ENCODE peak calls at places on chromosomes 13 and 19, in eight cellular contexts. E is tibial nerve, K is adrenal gland, A is stomach, F is IMR-90, H is Peyer's patch, B is uterus, L is heart left ventricle. X is an unnamed sample.
A peak's percentile ranks its signal among the peaks of the same experiment; 100 is the strongest.

GRCh38 chr13:46683879-46684278 is 113.1 kb downstream of the ESD start:
- DNase-seq in E (no peak), K (no peak), A (no peak), F (peak; percentile 46), H (no peak), B (no peak), L (no peak), X (no peak)

GRCh38 chr13:73835138-73835721 is 299.0 kb downstream of the KLF12 start:
- DNase-seq in E (no peak), K (no peak), A (no peak), F (peak; percentile 56), H (no peak), B (no peak), L (no peak), X (no peak)

GRCh38 chr13:112464720-112465119 is 88.6 kb downstream of the SPACA7 start:
- DNase-seq in E (no peak), K (no peak), A (no peak), F (no peak), H (no peak), B (no peak), L (no peak), X (no peak)

GRCh38 chr19:17304386-17305047 is 1.2 kb upstream of the MRPL34 start:
- DNase-seq in E (no peak), K (peak; percentile 54), A (no peak), F (no peak), H (no peak), B (peak; percentile 29), L (no peak), X (peak; percentile 63)

GRCh38 chr13:50006426-50007135 is 8.7 kb upstream of the KCNRG start:
- DNase-seq in E (no peak), K (no peak), A (no peak), F (peak; percentile 55), H (peak; percentile 64), B (no peak), L (no peak), X (no peak)

GRCh38 chr13:38900188-38900587 is 90.4 kb downstream of the STOML3 start:
- DNase-seq in E (no peak), K (no peak), A (no peak), F (no peak), H (no peak), B (no peak), L (no peak), X (no peak)

GRCh38 chr19:39765091-39766076 is 13.3 kb upstream of the LEUTX start:
- DNase-seq in E (peak; percentile 21), K (peak; percentile 41), A (peak; percentile 44), F (peak; percentile 41), H (peak; percentile 77), B (peak; percentile 18), L (peak; percentile 21), X (no peak)

GRCh38 chr19:44990966-44991365 is 10.3 kb upstream of the RELB start:
- DNase-seq in E (no peak), K (no peak), A (no peak), F (no peak), H (no peak), B (no peak), L (no peak), X (no peak)

DNA sequence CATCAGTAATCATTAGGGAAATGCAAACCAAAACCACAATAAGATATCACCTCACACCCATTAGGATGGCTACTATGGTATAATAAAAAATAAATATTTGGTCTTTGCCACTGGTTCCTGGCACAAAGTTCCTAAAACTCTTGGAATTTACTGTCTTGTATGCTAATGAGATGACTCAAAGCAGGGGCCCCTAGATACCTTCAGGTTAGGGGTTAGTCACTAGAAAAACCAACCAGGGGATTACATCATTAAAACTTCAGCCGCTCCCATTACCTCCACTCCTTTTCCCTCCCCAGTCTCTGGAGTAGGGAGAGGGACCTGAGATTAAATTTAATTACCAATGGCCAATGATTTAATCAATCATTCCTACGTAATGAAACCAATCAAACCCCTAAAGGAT is 49.6 kb downstream of the THSD1 start:
- DNase-seq in E (no peak), K (no peak), A (no peak), F (peak; percentile 57), H (no peak), B (no peak), L (no peak), X (no peak)
- TF ChIP-seq CTCF in E (no peak), K (no peak), A (no peak), F (no peak), H (no peak), B (no peak), L (no peak), X (no peak)

GRCh38 chr19:4081441-4082129 is 14.9 kb upstream of the ZBTB7A start:
- DNase-seq in E (no peak), K (no peak), A (no peak), F (no peak), H (no peak), B (no peak), L (no peak), X (no peak)

GRCh38 chr19:4077011-4077382 is 10.3 kb upstream of the ZBTB7A start:
- DNase-seq in E (no peak), K (no peak), A (no peak), F (no peak), H (no peak), B (no peak), L (no peak), X (no peak)

GRCh38 chr19:4075373-4075772 is 8.7 kb upstream of the ZBTB7A start:
- DNase-seq in E (no peak), K (no peak), A (no peak), F (no peak), H (no peak), B (no peak), L (no peak), X (no peak)

GRCh38 chr19:4080473-4080872 is 13.8 kb upstream of the ZBTB7A start:
- DNase-seq in E (no peak), K (no peak), A (no peak), F (no peak), H (no peak), B (no peak), L (no peak), X (no peak)

DNA sequence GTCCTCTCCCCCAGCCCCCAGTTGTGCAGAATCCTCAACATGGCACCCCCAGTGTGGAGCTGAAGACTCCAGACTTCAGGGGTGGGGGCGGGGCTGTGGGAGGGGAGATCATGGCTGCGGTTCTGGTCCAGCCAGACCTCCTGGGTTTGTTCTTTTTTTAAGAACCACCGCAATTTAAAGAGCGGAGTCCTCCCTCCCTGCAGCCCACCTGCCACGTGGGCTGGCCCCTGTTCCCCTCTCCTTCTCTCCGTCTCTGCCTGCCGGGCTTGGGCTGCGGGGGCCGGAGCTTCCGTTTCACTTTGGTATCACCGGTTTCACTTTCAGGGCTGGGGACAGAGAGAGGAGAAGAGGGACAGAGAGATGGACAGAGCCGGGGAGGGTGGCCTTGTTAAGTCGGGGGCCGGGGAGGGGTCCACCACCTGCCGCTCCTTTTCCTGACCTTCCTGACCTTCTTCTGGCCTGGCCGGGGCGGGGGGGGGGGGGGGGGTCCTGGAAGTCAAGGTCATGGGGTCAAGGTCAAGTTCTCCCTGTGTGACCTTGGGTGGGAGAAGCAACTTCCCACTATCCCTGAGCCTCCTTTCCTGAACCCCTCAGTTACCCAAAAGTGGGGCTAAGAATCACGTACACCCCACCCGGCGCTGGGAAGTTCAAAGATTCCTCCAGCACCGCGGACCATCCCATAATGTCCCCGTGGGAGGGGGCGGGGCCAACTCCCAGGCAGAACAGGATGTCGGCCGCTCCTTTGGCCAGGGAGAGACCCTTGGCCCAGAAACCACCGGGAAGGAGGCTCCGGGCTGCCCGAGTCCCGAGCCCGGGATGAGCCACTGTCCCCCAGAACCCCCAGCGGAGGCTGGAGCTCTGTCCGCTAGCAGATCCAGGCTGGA is 11.3 kb upstream of the ZBTB7A start:
- DNase-seq in E (peak; percentile 76), K (peak; percentile 74), A (peak; percentile 63), F (no peak), H (peak; percentile 85), B (peak; percentile 74), L (peak; percentile 86), X (peak; percentile 72)
- TF ChIP-seq POLR2A in E (no peak), K (no peak), A (no peak), F (no peak), H (no peak), B (no peak), L (no peak), X (no peak)

GRCh38 chr13:84460989-84461388 is 578.7 kb upstream of the SLITRK1 start:
- DNase-seq in E (no peak), K (no peak), A (no peak), F (no peak), H (no peak), B (no peak), L (no peak), X (no peak)

DNA sequence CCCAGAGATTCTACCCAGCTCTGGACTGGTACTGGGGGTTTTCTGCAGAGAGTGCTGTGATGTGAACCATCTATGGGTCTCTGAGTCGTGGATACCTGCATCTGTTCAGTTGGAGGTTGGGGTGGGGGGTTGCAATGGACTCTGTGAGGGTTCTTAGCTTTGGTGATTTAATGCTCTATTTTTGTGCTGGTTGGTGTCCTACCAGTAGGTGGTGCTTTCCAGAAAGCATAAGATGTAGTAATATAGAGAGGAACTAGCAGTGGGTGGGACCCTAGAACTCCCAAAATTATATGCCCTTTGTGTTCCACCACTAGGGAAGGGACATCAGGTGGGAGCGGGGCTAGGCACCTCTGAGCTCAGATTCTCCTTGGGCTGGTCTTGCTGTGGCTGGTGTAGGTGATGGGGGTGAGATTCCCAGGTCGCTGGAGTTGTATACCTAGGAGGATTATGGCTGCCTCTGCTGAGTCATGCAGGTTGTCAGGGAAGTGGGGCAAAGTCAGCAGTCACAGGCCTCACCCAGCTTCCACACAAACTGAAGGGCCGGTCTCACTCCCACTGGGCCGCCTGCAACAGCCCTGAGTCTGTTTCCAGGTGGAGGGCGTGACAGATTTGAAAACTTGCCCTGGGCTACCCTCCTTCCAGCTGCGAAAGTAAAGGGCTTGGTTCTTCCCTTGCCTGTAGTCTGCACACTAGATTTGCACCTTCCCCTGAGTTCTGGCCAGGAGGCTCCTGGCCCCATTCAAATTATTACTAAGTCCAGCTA is 573.0 kb upstream of the SLITRK1 start:
- DNase-seq in E (no peak), K (no peak), A (no peak), F (no peak), H (no peak), B (no peak), L (no peak), X (no peak)
- TF ChIP-seq CTCF in E (no peak), K (no peak), A (no peak), F (no peak), H (no peak), B (no peak), L (no peak), X (no peak)

DNA sequence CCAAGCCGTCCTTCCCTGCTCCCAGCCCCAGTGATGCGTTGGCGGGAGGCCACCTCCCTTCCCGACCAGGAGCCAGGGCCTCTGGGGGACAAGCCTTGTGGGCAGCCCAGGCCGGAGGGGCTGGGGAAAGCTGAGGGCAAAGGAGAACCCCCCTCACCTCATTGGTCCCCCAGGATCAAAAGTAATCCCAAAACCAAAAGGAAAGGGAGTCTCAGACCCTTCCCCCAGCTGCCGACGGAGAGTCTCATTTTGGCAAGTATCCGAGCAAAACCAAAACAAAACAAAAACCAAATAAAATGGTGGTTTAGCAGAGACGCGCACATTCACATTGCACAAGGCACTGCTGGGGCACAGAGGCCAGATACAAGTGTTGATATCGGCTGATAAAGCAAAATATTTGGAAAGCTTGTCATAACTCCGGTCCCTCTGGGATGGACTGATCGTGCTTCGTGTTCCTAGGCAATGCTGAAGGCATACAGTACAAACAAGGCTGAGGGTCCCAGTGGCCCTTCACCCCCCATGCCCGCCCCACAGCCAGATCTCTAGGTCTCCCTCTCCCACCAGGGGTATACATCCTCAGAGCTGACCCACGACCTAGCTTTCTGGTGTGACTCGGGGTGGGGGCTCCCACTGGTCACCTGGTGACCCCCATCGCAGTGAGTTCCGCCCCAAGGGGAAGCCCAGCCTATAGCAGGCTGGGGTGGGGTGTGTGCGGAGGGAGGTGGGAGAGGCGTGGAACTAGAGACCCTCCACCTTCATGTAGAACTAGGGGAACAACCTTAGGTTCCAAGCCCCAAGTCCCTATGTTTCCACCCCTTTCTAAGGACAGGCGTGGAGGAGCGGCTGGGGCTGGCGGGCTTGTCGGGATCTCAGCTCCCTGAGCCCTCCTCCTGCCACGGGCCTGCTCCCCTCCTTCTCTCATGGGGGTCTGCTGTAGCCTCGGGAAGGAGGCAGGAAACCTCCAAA is 2.0 kb downstream of the CEBPA start:
- DNase-seq in E (no peak), K (no peak), A (peak; percentile 32), F (no peak), H (peak; percentile 48), B (no peak), L (peak; percentile 25), X (peak; percentile 65)
- TF ChIP-seq POLR2A in E (no peak), K (no peak), A (no peak), F (no peak), H (no peak), B (no peak), L (no peak), X (no peak)